ENCODE peak calls at places on chromosomes 2 and 18, in four cellular contexts. One of them, this sample, is unnamed.
A peak's percentile ranks its signal among the peaks of the same experiment; 100 is the strongest.

GRCh38 chr2:96315400-96316071 is 9.6 kb upstream of the ITPRIPL1 start:
- DNase-seq in cardiac muscle cell: no peak
- DNase-seq in K562: no peak
- DNase-seq in DND-41: peak; percentile 72
- DNase-seq in this sample: no peak

GRCh38 chr2:12107849-12108420 is 361.5 kb downstream of the LPIN1 start:
- DNase-seq in cardiac muscle cell: no peak
- DNase-seq in K562: no peak
- DNase-seq in DND-41: no peak
- DNase-seq in this sample: no peak

GRCh38 chr18:50473896-50474295 is 86.0 kb upstream of the MAPK4 start:
- DNase-seq in cardiac muscle cell: no peak
- DNase-seq in K562: no peak
- DNase-seq in DND-41: no peak
- DNase-seq in this sample: peak; percentile 13

GRCh38 chr2:73253400-73253799 is 19.3 kb downstream of the CCT7 start:
- DNase-seq in cardiac muscle cell: no peak
- DNase-seq in K562: no peak
- DNase-seq in DND-41: no peak
- DNase-seq in this sample: no peak

GRCh38 chr18:27838230-27838629 is 338.7 kb downstream of the CDH2 start:
- DNase-seq in cardiac muscle cell: no peak
- DNase-seq in K562: no peak
- DNase-seq in DND-41: no peak
- DNase-seq in this sample: no peak

GRCh38 chr2:21097331-21097730 is 26.4 kb upstream of the TDRD15 start:
- DNase-seq in cardiac muscle cell: no peak
- DNase-seq in K562: no peak
- DNase-seq in DND-41: no peak
- DNase-seq in this sample: no peak

GRCh38 chr2:224594840-224595239 is 9.7 kb upstream of the CUL3 start:
- DNase-seq in cardiac muscle cell: no peak
- DNase-seq in K562: peak; percentile 61
- DNase-seq in DND-41: no peak
- DNase-seq in this sample: no peak

GRCh38 chr2:58702302-58702696 is 461.2 kb upstream of the FANCL start:
- DNase-seq in cardiac muscle cell: no peak
- DNase-seq in K562: no peak
- DNase-seq in DND-41: no peak
- DNase-seq in this sample: no peak

GRCh38 chr2:211688196-211688595 is 850.4 kb downstream of the ERBB4 start:
- DNase-seq in cardiac muscle cell: no peak
- DNase-seq in K562: no peak
- DNase-seq in DND-41: no peak
- DNase-seq in this sample: no peak

GRCh38 chr2:164061129-164061746 is 325.4 kb upstream of the FIGN start:
- DNase-seq in cardiac muscle cell: peak; percentile 65
- DNase-seq in K562: peak; percentile 3
- DNase-seq in DND-41: peak; percentile 20
- DNase-seq in this sample: peak; percentile 24

GRCh38 chr2:126527836-126528490 is 128.0 kb upstream of the GYPC start:
- DNase-seq in cardiac muscle cell: peak; percentile 76
- DNase-seq in K562: peak; percentile 80
- DNase-seq in DND-41: peak; percentile 48
- DNase-seq in this sample: peak; percentile 38

GRCh38 chr2:190554357-190555006 is 20.0 kb upstream of the NEMP2 start:
- DNase-seq in cardiac muscle cell: no peak
- DNase-seq in K562: no peak
- DNase-seq in DND-41: no peak
- DNase-seq in this sample: no peak

GRCh38 chr2:190340369-190340768 is 3.0 kb upstream of the INPP1 start:
- DNase-seq in cardiac muscle cell: no peak
- DNase-seq in K562: peak; percentile 76
- DNase-seq in DND-41: no peak
- DNase-seq in this sample: no peak

DNA sequence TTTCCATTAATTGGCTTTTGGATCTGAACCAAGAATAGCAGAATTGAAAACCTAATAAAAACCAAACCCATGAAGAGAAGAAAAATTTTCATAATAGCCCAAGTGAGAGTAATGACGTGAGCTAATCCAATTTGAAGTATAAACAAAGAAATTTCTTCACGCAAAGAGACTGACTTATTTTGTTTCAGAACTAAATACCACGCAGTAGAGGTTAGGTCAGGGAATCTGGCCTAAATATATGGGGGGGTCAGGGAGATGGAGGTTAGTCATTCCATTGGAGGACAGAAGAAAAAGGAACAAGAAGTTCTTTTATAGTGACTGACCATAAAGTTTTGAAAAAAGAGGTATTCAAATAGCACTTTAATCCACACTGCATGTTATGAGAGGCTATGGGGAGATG is 94.1 kb upstream of the CYP1B1 start:
- DNase-seq in cardiac muscle cell: no peak
- DNase-seq in K562: no peak
- DNase-seq in DND-41: no peak
- DNase-seq in this sample: no peak
- H3K4me1 ChIP-seq in cardiac muscle cell: no peaks in the 10 kb centered on the region
- H3K4me1 ChIP-seq in K562: no peaks in the 10 kb centered on the region
- H3K4me1 ChIP-seq in DND-41: no peaks in the 10 kb centered on the region
- H3K4me1 ChIP-seq in this sample: no peaks in the 10 kb centered on the region

GRCh38 chr2:88860421-88861075 is 169.1 kb downstream of the RPIA start:
- DNase-seq in cardiac muscle cell: no peak
- DNase-seq in K562: no peak
- DNase-seq in DND-41: no peak
- DNase-seq in this sample: no peak
- H3K4me3 ChIP-seq in cardiac muscle cell: no peak overlapping the region
- H3K4me3 ChIP-seq in K562: no peak overlapping the region
- H3K4me3 ChIP-seq in DND-41: no peak overlapping the region
- H3K4me3 ChIP-seq in this sample: no peak overlapping the region

GRCh38 chr2:233164967-233165366 is 86.5 kb upstream of the ATG16L1 start:
- DNase-seq in cardiac muscle cell: no peak
- DNase-seq in K562: no peak
- DNase-seq in DND-41: no peak
- DNase-seq in this sample: no peak
- H3K4me1 ChIP-seq in cardiac muscle cell: peaks cover 10% of the 10 kb centered on the region
- H3K4me1 ChIP-seq in K562: peaks cover 18% of the 10 kb centered on the region
- H3K4me1 ChIP-seq in DND-41: no peaks in the 10 kb centered on the region
- H3K4me1 ChIP-seq in this sample: no peaks in the 10 kb centered on the region

GRCh38 chr2:79833235-79833878 is 320.5 kb downstream of the CTNNA2 start:
- DNase-seq in cardiac muscle cell: no peak
- DNase-seq in K562: no peak
- DNase-seq in DND-41: no peak
- DNase-seq in this sample: no peak
- H3K4me3 ChIP-seq in cardiac muscle cell: no peak overlapping the region
- H3K4me3 ChIP-seq in K562: no peak overlapping the region
- H3K4me3 ChIP-seq in DND-41: no peak overlapping the region
- H3K4me3 ChIP-seq in this sample: peak overlapping the region; percentile 28